ENCODE peak calls at places on chromosomes 11 and 22, in seven cellular contexts. I is transverse colon, N is sigmoid colon, G is heart left ventricle, C is IMR-90, Z is Peyer's patch, X is body of pancreas. U is an unnamed sample.

GRCh38 chr11:92225563-92226308 is 1.1 kb downstream of the FAT3 start:
- DNase-seq in I (no peak), N (peak), G (no peak), C (no peak), Z (no peak), X (no peak), U (peak)

GRCh38 chr11:32343325-32344008 is 91.9 kb downstream of the WT1 start:
- DNase-seq in I (no peak), N (no peak), G (no peak), C (no peak), Z (no peak), X (no peak), U (no peak)

GRCh38 chr11:69167916-69168691 is 12.4 kb downstream of the SMIM38 start:
- DNase-seq in I (no peak), N (no peak), G (no peak), C (peak), Z (no peak), X (no peak), U (no peak)

GRCh38 chr11:75827562-75827961 is 12.6 kb downstream of the UVRAG start:
- DNase-seq in I (no peak), N (no peak), G (no peak), C (peak), Z (no peak), X (no peak), U (no peak)

GRCh38 chr11:71998649-71999310 is at the start of gene IL18BP:
- DNase-seq in I (peak), N (peak), G (no peak), C (no peak), Z (peak), X (no peak), U (no peak)

GRCh38 chr22:23065495-23066122 is 4.7 kb upstream of the GNAZ start:
- DNase-seq in I (no peak), N (peak), G (peak), C (no peak), Z (peak), X (peak), U (no peak)

GRCh38 chr11:75583710-75584658 is 21.9 kb downstream of the SERPINH1 start:
- DNase-seq in I (peak), N (peak), G (peak), C (peak), Z (peak), X (peak), U (peak)

GRCh38 chr11:5596611-5597201 is at the start of gene TRIM6:
- DNase-seq in I (peak), N (peak), G (peak), C (peak), Z (peak), X (peak), U (peak)

GRCh38 chr11:64001552-64002427 is 15.6 kb downstream of the OTUB1 start:
- DNase-seq in I (no peak), N (peak), G (no peak), C (no peak), Z (no peak), X (no peak), U (no peak)
- H3K27ac ChIP-seq in I (peak), N (no peak), G (no peak), C (no peak), Z (no peak), X (no peak), U (no peak)

GRCh38 chr11:65421204-65422103 is 1.1 kb upstream of the NEAT1 start:
- DNase-seq in I (peak), N (peak), G (peak), C (peak), Z (peak), X (peak), U (peak)
- TF ChIP-seq POLR2A in I (peak), N (peak), G (peak), C (peak), Z (no peak), X (no peak), U (peak)

GRCh38 chr22:17706451-17706900 is 67.8 kb downstream of the BID start:
- DNase-seq in I (peak), N (peak), G (no peak), C (peak), Z (peak), X (no peak), U (peak)

GRCh38 chr22:17706947-17707346 is 67.3 kb downstream of the BID start:
- DNase-seq in I (no peak), N (no peak), G (no peak), C (no peak), Z (no peak), X (no peak), U (no peak)

GRCh38 chr22:17710023-17710422 is 64.2 kb downstream of the BID start:
- DNase-seq in I (no peak), N (no peak), G (no peak), C (no peak), Z (no peak), X (no peak), U (no peak)

GRCh38 chr22:17705565-17706450 is 67.3 kb downstream of the BCL2L13 start:
- DNase-seq in I (no peak), N (no peak), G (no peak), C (peak), Z (no peak), X (no peak), U (no peak)

GRCh38 chr22:17707526-17707925 is 66.7 kb downstream of the BID start:
- DNase-seq in I (no peak), N (no peak), G (no peak), C (no peak), Z (no peak), X (no peak), U (no peak)
- H3K27ac ChIP-seq in I (peak), N (peak), G (no peak), C (no peak), Z (no peak), X (peak), U (no peak)

GRCh38 chr11:61955416-61956135 is 5.4 kb downstream of the BEST1 start:
- DNase-seq in I (peak), N (no peak), G (peak), C (no peak), Z (peak), X (no peak), U (no peak)
- TF ChIP-seq POLR2A in I (no peak), N (no peak), G (no peak), C (no peak), Z (no peak), X (no peak), U (no peak)

GRCh38 chr22:32855023-32855756 is 53.7 kb downstream of the TIMP3 start:
- DNase-seq in I (no peak), N (no peak), G (no peak), C (no peak), Z (no peak), X (no peak), U (no peak)
- H3K27ac ChIP-seq in I (peak), N (peak), G (no peak), C (no peak), Z (no peak), X (no peak), U (no peak)

DNA sequence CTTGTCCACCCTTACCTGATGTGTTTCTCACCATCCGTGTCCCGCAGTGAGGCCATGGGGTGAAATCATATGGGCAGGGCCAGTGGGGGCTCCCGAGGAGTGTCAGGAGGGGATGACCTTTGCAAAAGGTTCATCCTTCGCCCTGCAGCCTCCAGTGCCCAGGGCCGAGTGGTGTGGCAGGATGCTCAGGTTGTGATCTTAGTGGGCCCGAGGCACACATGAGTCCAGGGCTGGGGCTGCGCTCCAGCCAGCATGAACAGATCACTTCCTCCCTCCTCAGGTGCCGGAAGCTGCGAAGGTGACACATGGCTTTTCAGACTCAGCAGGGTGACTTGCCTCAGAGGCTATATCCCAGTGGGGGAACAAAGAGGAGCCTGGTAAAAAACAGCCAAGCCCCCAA is 2.8 kb upstream of the FKBP2 start:
- DNase-seq in I (peak), N (no peak), G (peak), C (no peak), Z (no peak), X (no peak), U (no peak)
- TF ChIP-seq POLR2A in I (no peak), N (no peak), G (no peak), C (no peak), Z (no peak), X (no peak), U (no peak)

GRCh38 chr11:88544656-88545280 is 207.2 kb upstream of the CTSC start:
- DNase-seq in I (no peak), N (no peak), G (no peak), C (peak), Z (no peak), X (no peak), U (no peak)
- H3K27ac ChIP-seq in I (no peak), N (no peak), G (no peak), C (no peak), Z (no peak), X (no peak), U (no peak)